ENCODE peak calls at places on chromosomes 16 and 17, in six cellular contexts. W is left ventricle myocardium inferior; N is tibial nerve; G is stimulated activated CD8-positive, alpha-beta memory T cell treated with anti-CD3 and anti-CD28 coated beads, Interleukin-15, amount 100 ng/mL, for 1 hour; D is H54; Y is T-cell. I is an unnamed sample.

GRCh38 chr16:72172105-72173034 is at the start of gene PMFBP1:
- DNase-seq in Y (no peak), N (no peak), D (peak), W (no peak), G (no peak), I (no peak)

GRCh38 chr17:78374631-78375274 is 3.7 kb upstream of the PGS1 start:
- DNase-seq in W (no peak), D (no peak), Y (no peak), G (no peak), N (no peak), I (no peak)

GRCh38 chr16:78925071-78925714 is 675.3 kb downstream of the MAF start:
- DNase-seq in G (no peak), Y (no peak), W (peak), D (no peak), N (no peak), I (no peak)

GRCh38 chr17:66000216-66000615 is 191.7 kb downstream of the CEP112 start:
- DNase-seq in Y (no peak), G (no peak), N (no peak), D (no peak), W (no peak), I (no peak)

GRCh38 chr16:81458827-81459598 is 14.4 kb downstream of the CMIP start:
- DNase-seq in Y (no peak), D (no peak), N (no peak), W (no peak), G (no peak), I (no peak)

GRCh38 chr16:22726868-22727267 is 87.1 kb upstream of the HS3ST2 start:
- DNase-seq in G (no peak), Y (no peak), D (no peak), N (no peak), W (no peak), I (no peak)

GRCh38 chr17:50256826-50257573 is 17.3 kb upstream of the TMEM92 start:
- DNase-seq in W (no peak), N (no peak), G (no peak), Y (no peak), D (no peak), I (no peak)

GRCh38 chr17:752620-753219 is 656 bp upstream of the GEMIN4 start:
- DNase-seq in D (no peak), G (no peak), W (peak), Y (no peak), N (peak), I (peak)

GRCh38 chr16:87550510-87550961 is 51.8 kb upstream of the JPH3 start:
- DNase-seq in G (peak), N (no peak), Y (peak), D (peak), W (peak), I (no peak)

GRCh38 chr16:54050281-54051210 is 236.0 kb downstream of the IRX3 start:
- DNase-seq in N (no peak), D (no peak), G (no peak), W (no peak), Y (no peak), I (no peak)

GRCh38 chr17:47423406-47424295 is 99.9 kb downstream of the EFCAB13 start:
- DNase-seq in D (no peak), W (peak), N (no peak), G (no peak), Y (no peak), I (no peak)

GRCh38 chr17:35537569-35538209 is at the start of gene SLFN12L:
- DNase-seq in G (no peak), N (no peak), Y (no peak), W (no peak), D (no peak), I (no peak)